ENCODE peak calls at places on chromosomes 3 and 15, in four cellular contexts. One of them, this sample, is unnamed. For H3K4me1, the result is how much of the 10 kb centered on the place peaks cover.

GRCh38 chr15:67731112-67731761 is 94.1 kb upstream of the SKOR1 start:
- DNase-seq in A549: no peak
- DNase-seq in cardiac muscle cell: peak
- DNase-seq in fibroblast of lung: peak
- DNase-seq in this sample: no peak

GRCh38 chr3:64319391-64319790 is 94.1 kb upstream of the PRICKLE2 start:
- DNase-seq in A549: no peak
- DNase-seq in cardiac muscle cell: no peak
- DNase-seq in fibroblast of lung: no peak
- DNase-seq in this sample: no peak

GRCh38 chr3:183584914-183585280 is 29.4 kb upstream of the KLHL6 start:
- DNase-seq in A549: no peak
- DNase-seq in cardiac muscle cell: no peak
- DNase-seq in fibroblast of lung: no peak
- DNase-seq in this sample: no peak

GRCh38 chr3:41365973-41366372 is 166.7 kb downstream of the CTNNB1 start:
- DNase-seq in A549: no peak
- DNase-seq in cardiac muscle cell: no peak
- DNase-seq in fibroblast of lung: no peak
- DNase-seq in this sample: no peak

GRCh38 chr15:40511472-40512133 is 40.8 kb downstream of the CHST14 start:
- DNase-seq in A549: peak
- DNase-seq in cardiac muscle cell: peak
- DNase-seq in fibroblast of lung: peak
- DNase-seq in this sample: no peak

GRCh38 chr3:105729662-105730061 is 139.2 kb downstream of the CBLB start:
- DNase-seq in A549: no peak
- DNase-seq in cardiac muscle cell: peak
- DNase-seq in fibroblast of lung: peak
- DNase-seq in this sample: no peak

GRCh38 chr3:140832883-140833282 is 108.8 kb upstream of the SLC25A36 start:
- DNase-seq in A549: no peak
- DNase-seq in cardiac muscle cell: no peak
- DNase-seq in fibroblast of lung: no peak
- DNase-seq in this sample: no peak

GRCh38 chr3:140601881-140602280 is 76.0 kb upstream of the TRIM42 start:
- DNase-seq in A549: no peak
- DNase-seq in cardiac muscle cell: no peak
- DNase-seq in fibroblast of lung: no peak
- DNase-seq in this sample: no peak

GRCh38 chr3:153956621-153957020 is 164.6 kb upstream of the ARHGEF26 start:
- DNase-seq in A549: no peak
- DNase-seq in cardiac muscle cell: no peak
- DNase-seq in fibroblast of lung: no peak
- DNase-seq in this sample: no peak

GRCh38 chr3:39147711-39148115 is 5.7 kb downstream of the CSRNP1 start:
- DNase-seq in A549: no peak
- DNase-seq in cardiac muscle cell: peak
- DNase-seq in fibroblast of lung: peak
- DNase-seq in this sample: no peak

GRCh38 chr15:60512937-60513336 is 34.0 kb upstream of the ICE2 start:
- DNase-seq in A549: no peak
- DNase-seq in cardiac muscle cell: no peak
- DNase-seq in fibroblast of lung: no peak
- DNase-seq in this sample: no peak

GRCh38 chr3:36756272-36756671 is 8.1 kb downstream of the DCLK3 start:
- DNase-seq in A549: no peak
- DNase-seq in cardiac muscle cell: no peak
- DNase-seq in fibroblast of lung: no peak
- DNase-seq in this sample: no peak

GRCh38 chr3:160440687-160441086 is 8.9 kb downstream of the TRIM59 start:
- DNase-seq in A549: no peak
- DNase-seq in cardiac muscle cell: no peak
- DNase-seq in fibroblast of lung: no peak
- DNase-seq in this sample: no peak

GRCh38 chr3:25257026-25257425 is 171.0 kb upstream of the RARB start:
- DNase-seq in A549: no peak
- DNase-seq in cardiac muscle cell: peak
- DNase-seq in fibroblast of lung: peak
- DNase-seq in this sample: no peak

GRCh38 chr3:145704020-145704419 is 457.0 kb downstream of the PLOD2 start:
- DNase-seq in A549: no peak
- DNase-seq in cardiac muscle cell: peak
- DNase-seq in fibroblast of lung: peak
- DNase-seq in this sample: no peak

GRCh38 chr3:23865595-23866396 is 51.0 kb downstream of the NKIRAS1 start:
- DNase-seq in A549: no peak
- DNase-seq in cardiac muscle cell: peak
- DNase-seq in fibroblast of lung: peak
- DNase-seq in this sample: no peak

GRCh38 chr15:66757521-66757920 is 55.5 kb downstream of the SMAD6 start:
- DNase-seq in A549: no peak
- DNase-seq in cardiac muscle cell: no peak
- DNase-seq in fibroblast of lung: no peak
- DNase-seq in this sample: no peak

GRCh38 chr15:43209059-43209824 is 11.6 kb downstream of the EPB42 start:
- DNase-seq in A549: peak
- DNase-seq in cardiac muscle cell: peak
- DNase-seq in fibroblast of lung: no peak
- DNase-seq in this sample: no peak

GRCh38 chr3:113070226-113071220 is 79.7 kb downstream of the GTPBP8 start:
- DNase-seq in A549: peak
- DNase-seq in cardiac muscle cell: peak
- DNase-seq in fibroblast of lung: peak
- DNase-seq in this sample: no peak

GRCh38 chr3:140131895-140132294 is 196.9 kb downstream of the CLSTN2 start:
- DNase-seq in A549: no peak
- DNase-seq in cardiac muscle cell: no peak
- DNase-seq in fibroblast of lung: no peak
- DNase-seq in this sample: no peak

GRCh38 chr3:119257654-119258410 is 17.2 kb upstream of the B4GALT4 start:
- DNase-seq in A549: no peak
- DNase-seq in cardiac muscle cell: peak
- DNase-seq in fibroblast of lung: peak
- DNase-seq in this sample: no peak

GRCh38 chr3:19901337-19901736 is 32.7 kb downstream of the EFHB start:
- DNase-seq in A549: no peak
- DNase-seq in cardiac muscle cell: peak
- DNase-seq in fibroblast of lung: peak
- DNase-seq in this sample: no peak

GRCh38 chr3:54954019-54954418 is 26.2 kb upstream of the LRTM1 start:
- DNase-seq in A549: peak
- DNase-seq in cardiac muscle cell: peak
- DNase-seq in fibroblast of lung: peak
- DNase-seq in this sample: no peak

GRCh38 chr3:179324270-179324754 is 1.5 kb downstream of the ZNF639 start:
- DNase-seq in A549: no peak
- DNase-seq in cardiac muscle cell: peak
- DNase-seq in fibroblast of lung: peak
- DNase-seq in this sample: no peak

GRCh38 chr15:66723826-66724731 is 22.0 kb downstream of the SMAD6 start:
- DNase-seq in A549: no peak
- DNase-seq in cardiac muscle cell: no peak
- DNase-seq in fibroblast of lung: peak
- DNase-seq in this sample: no peak

GRCh38 chr3:11162401-11163345 is 8.4 kb downstream of the HRH1 start:
- DNase-seq in A549: no peak
- DNase-seq in cardiac muscle cell: no peak
- DNase-seq in fibroblast of lung: no peak
- DNase-seq in this sample: no peak

GRCh38 chr3:46089237-46090011 is 62.1 kb upstream of the XCR1 start:
- DNase-seq in A549: no peak
- DNase-seq in cardiac muscle cell: peak
- DNase-seq in fibroblast of lung: peak
- DNase-seq in this sample: no peak

GRCh38 chr15:58770857-58771620 is at the start of gene MINDY2:
- DNase-seq in A549: peak
- DNase-seq in cardiac muscle cell: peak
- DNase-seq in fibroblast of lung: peak
- DNase-seq in this sample: peak
- H3K4me1 ChIP-seq in A549: under half
- H3K4me1 ChIP-seq in cardiac muscle cell: under half
- H3K4me1 ChIP-seq in fibroblast of lung: under half
- H3K4me1 ChIP-seq in this sample: under half

GRCh38 chr3:16482194-16482769 is 31.2 kb downstream of the RFTN1 start:
- DNase-seq in A549: no peak
- DNase-seq in cardiac muscle cell: no peak
- DNase-seq in fibroblast of lung: no peak
- DNase-seq in this sample: no peak
- H3K4me1 ChIP-seq in A549: under half
- H3K4me1 ChIP-seq in cardiac muscle cell: under half
- H3K4me1 ChIP-seq in fibroblast of lung: under half
- H3K4me1 ChIP-seq in this sample: under half

GRCh38 chr15:75051711-75052110 is 28.3 kb downstream of the PPCDC start:
- DNase-seq in A549: no peak
- DNase-seq in cardiac muscle cell: no peak
- DNase-seq in fibroblast of lung: no peak
- DNase-seq in this sample: no peak

GRCh38 chr15:75050283-75050682 is 26.9 kb downstream of the PPCDC start:
- DNase-seq in A549: no peak
- DNase-seq in cardiac muscle cell: no peak
- DNase-seq in fibroblast of lung: no peak
- DNase-seq in this sample: no peak

GRCh38 chr15:75048394-75048793 is 25.0 kb downstream of the PPCDC start:
- DNase-seq in A549: no peak
- DNase-seq in cardiac muscle cell: no peak
- DNase-seq in fibroblast of lung: no peak
- DNase-seq in this sample: no peak

GRCh38 chr15:75051161-75051560 is 27.8 kb downstream of the PPCDC start:
- DNase-seq in A549: no peak
- DNase-seq in cardiac muscle cell: no peak
- DNase-seq in fibroblast of lung: peak
- DNase-seq in this sample: no peak

DNA sequence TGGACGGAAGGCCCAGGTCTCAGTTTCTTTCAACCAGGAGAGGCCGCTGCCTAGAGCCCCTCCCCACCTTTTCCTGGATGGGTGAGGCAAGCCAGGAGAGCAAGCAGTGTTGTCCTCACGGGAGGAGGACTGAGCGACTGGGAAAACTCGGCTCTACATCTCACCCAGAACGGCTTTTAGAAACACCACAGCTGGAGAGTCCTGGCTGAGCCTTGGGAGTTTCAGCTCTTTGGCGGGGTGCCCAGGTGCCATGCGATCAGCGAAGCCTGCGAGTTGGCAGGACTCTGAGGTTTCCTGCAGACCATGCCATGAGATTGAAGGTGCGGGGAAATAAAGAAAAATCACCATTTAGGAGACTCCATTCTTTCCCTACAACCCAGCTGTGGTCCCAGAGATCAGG is 26.0 kb downstream of the PPCDC start:
- DNase-seq in A549: no peak
- DNase-seq in cardiac muscle cell: peak
- DNase-seq in fibroblast of lung: peak
- DNase-seq in this sample: no peak
- H3K4me1 ChIP-seq in A549: under half
- H3K4me1 ChIP-seq in cardiac muscle cell: under half
- H3K4me1 ChIP-seq in fibroblast of lung: under half
- H3K4me1 ChIP-seq in this sample: under half

GRCh38 chr15:63504247-63504978 is at the start of gene USP3:
- DNase-seq in A549: peak
- DNase-seq in cardiac muscle cell: peak
- DNase-seq in fibroblast of lung: peak
- DNase-seq in this sample: peak
- H3K4me1 ChIP-seq in A549: half or more
- H3K4me1 ChIP-seq in cardiac muscle cell: under half
- H3K4me1 ChIP-seq in fibroblast of lung: under half
- H3K4me1 ChIP-seq in this sample: half or more

GRCh38 chr3:61682671-61683408 is 121.5 kb downstream of the PTPRG start:
- DNase-seq in A549: no peak
- DNase-seq in cardiac muscle cell: no peak
- DNase-seq in fibroblast of lung: no peak
- DNase-seq in this sample: no peak
- H3K4me1 ChIP-seq in A549: under half
- H3K4me1 ChIP-seq in cardiac muscle cell: under half
- H3K4me1 ChIP-seq in fibroblast of lung: under half
- H3K4me1 ChIP-seq in this sample: half or more

This sample was measured in esophagus squamous epithelium.